ENCODE peak calls at places on chromosomes 6 and 20, in seven cellular contexts. J is GM13977; D is stimulated activated CD8-positive, alpha-beta memory T cell treated with anti-CD3 and anti-CD28 coated beads, Interleukin-7, amount 100 ng/mL, for 4 hours; L is neural crest cell; S is NCI-H1436; A is left ventricle myocardium superior; U is NCI-H1694 treated with DMSO at 0.1 percent for 48 hours. K is an unnamed sample.

GRCh38 chr20:31674895-31675827 is 37.4 kb downstream of the COX4I2 start:
- DNase-seq in L (no peak), J (peak; percentile 40), D (peak; percentile 57), S (no peak), U (no peak), A (peak; percentile 65), K (peak; percentile 78)

GRCh38 chr20:46139243-46139889 is 21.3 kb downstream of the CD40 start:
- DNase-seq in L (no peak), S (no peak), D (no peak), A (no peak), U (no peak), J (no peak), K (no peak)

GRCh38 chr6:138509371-138509770 is 10.1 kb upstream of the NHSL1 start:
- DNase-seq in S (peak; percentile 28), D (no peak), J (peak; percentile 26), L (no peak), A (no peak), U (peak; percentile 62), K (no peak)

GRCh38 chr20:44247676-44248419 is 740 bp downstream of the GDAP1L1 start:
- DNase-seq in U (no peak), A (peak; percentile 72), L (peak; percentile 73), D (no peak), S (no peak), J (peak; percentile 58), K (peak; percentile 61)

GRCh38 chr6:140857734-140858380 is 1274.9 kb upstream of the GJE1 start:
- DNase-seq in D (no peak), U (no peak), L (no peak), A (no peak), S (no peak), J (no peak), K (no peak)

GRCh38 chr20:23404196-23404595 is 17.1 kb downstream of the NAPB start:
- DNase-seq in D (no peak), S (no peak), U (no peak), L (no peak), J (no peak), A (no peak), K (no peak)

GRCh38 chr20:59692139-59692538 is 87.8 kb downstream of the PHACTR3 start:
- DNase-seq in L (no peak), D (no peak), U (no peak), A (peak; percentile 44), J (no peak), S (no peak), K (no peak)

GRCh38 chr20:61629361-61630239 is 377.5 kb downstream of the CDH4 start:
- DNase-seq in L (no peak), A (no peak), U (no peak), D (no peak), J (no peak), S (no peak), K (no peak)

GRCh38 chr20:58802061-58802460 is 48.6 kb downstream of the GNAS-AS1 start:
- DNase-seq in S (no peak), D (no peak), A (no peak), L (no peak), U (no peak), J (no peak), K (no peak)

K was measured in activated CD8-positive, alpha-beta memory T cell treated with anti-CD3 and anti-CD28 coated beads for 24 hours.